ENCODE peak calls at places on chromosomes 13 and 19, in four cellular contexts. A is GM12878, G is K562, O is HepG2. X is an unnamed sample.

GRCh38 chr13:110506859-110507566 is 54.5 kb downstream of the RAB20 start:
- DNase-seq in G (peak), A (no peak), O (no peak), X (no peak)

GRCh38 chr19:5837768-5838364 is 1.6 kb downstream of the FUT6 start:
- DNase-seq in O (no peak), A (no peak), G (no peak), X (no peak)

GRCh38 chr19:49065905-49066512 is 1.4 kb upstream of the NTF4 start:
- DNase-seq in G (no peak), O (no peak), A (no peak), X (peak)

GRCh38 chr19:19372656-19373416 is 32.6 kb upstream of the GATAD2A start:
- DNase-seq in A (no peak), O (peak), G (peak), X (no peak)

GRCh38 chr13:21584973-21585592 is 18.9 kb downstream of the MICU2 start:
- DNase-seq in G (no peak), O (no peak), A (no peak), X (no peak)

GRCh38 chr19:1355974-1356865 is 27.5 kb upstream of the NDUFS7 start:
- DNase-seq in O (no peak), G (no peak), A (no peak), X (no peak)

GRCh38 chr13:33651766-33652165 is 166.2 kb upstream of the RFC3 start:
- DNase-seq in O (no peak), A (no peak), G (no peak), X (no peak)

GRCh38 chr13:37270206-37271001 is 164.9 kb upstream of the CSNK1A1L start:
- DNase-seq in A (no peak), G (no peak), O (peak), X (no peak)

GRCh38 chr19:2524840-2525723 is 49.2 kb downstream of the GADD45B start:
- DNase-seq in A (no peak), G (peak), O (peak), X (no peak)

GRCh38 chr19:11581740-11582139 is 4.3 kb upstream of the ACP5 start:
- DNase-seq in G (peak), O (no peak), A (peak), X (no peak)

GRCh38 chr19:19540707-19541515 is 2.8 kb downstream of the CILP2 start:
- DNase-seq in G (peak), A (no peak), O (no peak), X (peak)

GRCh38 chr13:72782717-72783116 is 784 bp downstream of the PIBF1 start:
- DNase-seq in O (no peak), G (peak), A (no peak), X (peak)

GRCh38 chr13:76965759-76966421 is 17.6 kb downstream of the ACOD1 start:
- DNase-seq in A (no peak), G (no peak), O (no peak), X (peak)

GRCh38 chr13:113976711-113977684 is 3.1 kb upstream of the C13orf46 start:
- DNase-seq in A (no peak), G (no peak), O (no peak), X (no peak)

GRCh38 chr19:27635401-27635800 is 1577.5 kb downstream of the UQCRFS1 start:
- DNase-seq in O (no peak), G (no peak), A (no peak), X (no peak)

GRCh38 chr13:80363890-80364503 is 23.1 kb upstream of the SPRY2 start:
- DNase-seq in O (peak), G (peak), A (no peak), X (peak)

GRCh38 chr19:2237869-2238153 is 1.2 kb downstream of the SF3A2 start:
- DNase-seq in A (no peak), G (no peak), O (no peak), X (no peak)

GRCh38 chr13:108494991-108495661 is 134.3 kb upstream of the MYO16 start:
- DNase-seq in A (no peak), O (no peak), G (peak), X (peak)

GRCh38 chr13:50810998-50811397 is 32.5 kb downstream of the DLEU7 start:
- DNase-seq in A (peak), O (no peak), G (no peak), X (no peak)

GRCh38 chr13:27622102-27622820 is 569 bp downstream of the POLR1D start:
- DNase-seq in O (peak), A (no peak), G (no peak), X (peak)
- TF ChIP-seq MXI1 in O (no peak), A (no peak), G (no peak), X (peak)

GRCh38 chr19:55649579-55650557 is 1.9 kb downstream of the CCDC106 start:
- DNase-seq in G (no peak), O (no peak), A (no peak), X (no peak)

GRCh38 chr19:55648657-55649578 is 906 bp downstream of the CCDC106 start:
- DNase-seq in O (no peak), A (no peak), G (peak), X (peak)

GRCh38 chr19:55645512-55645881 is 2.0 kb downstream of the ZNF581 start:
- DNase-seq in G (no peak), O (no peak), A (no peak), X (peak)

GRCh38 chr19:55646889-55647731 is 902 bp upstream of the CCDC106 start:
- DNase-seq in O (no peak), G (no peak), A (no peak), X (peak)

GRCh38 chr19:55647732-55648656 is at the start of gene CCDC106:
- DNase-seq in O (peak), A (no peak), G (peak), X (peak)
- TF ChIP-seq FOXM1 in O (no peak), A (no peak), G (no peak), X (no peak)

DNA sequence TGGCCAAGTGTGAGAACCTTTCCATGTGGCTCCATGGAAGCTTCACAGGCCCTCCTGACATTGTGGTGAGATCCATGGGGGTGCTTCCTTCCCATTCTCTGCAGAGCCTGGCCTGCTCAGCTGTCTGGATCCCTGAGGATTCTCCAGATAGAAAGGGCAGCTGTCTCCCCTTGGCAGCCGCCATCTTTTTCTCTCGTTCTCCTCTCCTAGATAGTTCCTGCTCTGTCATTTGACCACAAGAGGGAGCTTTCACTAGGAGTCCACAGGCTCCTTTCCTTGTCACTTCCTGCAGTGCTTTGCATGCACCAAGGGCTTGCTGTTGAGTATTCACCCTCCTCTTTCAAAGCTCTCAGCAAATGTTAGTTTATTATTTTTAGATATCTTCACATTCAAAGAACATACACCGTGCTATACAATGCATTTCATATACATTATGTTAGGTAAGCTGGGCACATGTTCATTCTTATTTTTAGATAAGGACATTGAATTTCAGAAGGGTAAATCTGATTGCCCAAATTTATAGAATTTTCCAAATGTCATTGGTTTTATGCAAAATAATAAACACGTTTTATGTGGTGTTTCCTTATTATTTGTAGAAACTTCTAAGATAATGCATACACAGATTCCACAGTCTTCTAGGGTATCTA is 133.2 kb downstream of the FRY start:
- DNase-seq in A (peak), G (peak), O (peak), X (peak)
- TF ChIP-seq MXI1 in A (no peak), G (no peak), O (no peak), X (no peak)

GRCh38 chr19:17081672-17082630 is 6.4 kb downstream of the MYO9B start:
- DNase-seq in G (no peak), A (no peak), O (no peak), X (no peak)
- TF ChIP-seq FOXM1 in G (no peak), A (no peak), O (no peak), X (no peak)

DNA sequence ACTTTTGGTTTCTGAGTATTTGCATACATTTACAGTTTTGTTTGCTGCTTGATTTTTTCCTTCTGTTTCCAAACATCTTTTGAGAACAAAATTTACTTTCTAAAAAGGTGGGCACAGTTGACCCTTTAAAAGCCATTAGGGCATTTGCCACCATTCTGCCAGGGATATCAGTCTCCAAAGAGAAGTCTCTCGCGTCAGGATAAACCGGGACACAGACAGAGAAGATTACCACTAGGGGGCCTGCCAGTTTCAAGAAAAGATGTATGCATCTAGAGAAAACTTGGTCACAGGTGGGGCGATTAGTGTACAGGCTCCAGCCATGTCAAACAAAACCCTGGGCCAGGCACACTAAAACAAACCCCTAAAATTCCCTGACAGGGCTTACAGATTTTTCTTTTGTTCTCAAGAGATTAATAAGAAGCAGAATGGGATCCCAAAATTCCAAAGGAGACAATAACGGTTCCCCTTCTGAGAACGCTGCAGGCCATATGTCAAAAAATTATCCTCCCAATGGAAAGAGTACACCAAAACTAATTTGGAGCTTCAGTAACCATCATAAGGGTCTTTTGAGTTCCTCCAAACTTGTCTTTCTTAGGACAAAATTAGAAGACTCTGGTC is 10.7 kb upstream of the PABPC3 start:
- DNase-seq in O (peak), G (peak), A (no peak), X (peak)
- TF ChIP-seq MXI1 in O (no peak), G (no peak), A (no peak), X (no peak)

GRCh38 chr19:31316201-31316951 is 32.9 kb downstream of the TSHZ3 start:
- DNase-seq in G (no peak), A (no peak), O (no peak), X (no peak)
- TF ChIP-seq FOXM1 in G (no peak), A (no peak), O (no peak), X (no peak)

X was measured in SK-N-SH.